ENCODE peak calls at places on chromosomes 11 and 22, in four cellular contexts. X is HFF-Myc, J is AG09319, N is astrocyte of the spinal cord. A is an unnamed sample.

GRCh38 chr11:72001834-72002591 is 3.3 kb downstream of the IL18BP start:
- DNase-seq in J (no peak), N (peak), X (no peak), A (no peak)

GRCh38 chr11:21323617-21324016 is 654.2 kb downstream of the NELL1 start:
- DNase-seq in J (no peak), N (no peak), X (no peak), A (no peak)

GRCh38 chr22:42742940-42743339 is 22.3 kb upstream of the A4GALT start:
- DNase-seq in X (no peak), J (no peak), N (no peak), A (no peak)

GRCh38 chr22:28922540-28923244 is 39.3 kb downstream of the ZNRF3 start:
- DNase-seq in X (no peak), N (no peak), J (no peak), A (no peak)

GRCh38 chr22:31488988-31489617 is 539 bp downstream of the EIF4ENIF1 start:
- DNase-seq in N (peak), J (no peak), X (no peak), A (no peak)

GRCh38 chr11:67484847-67485311 is 2.1 kb downstream of the AIP start:
- DNase-seq in X (no peak), J (no peak), N (no peak), A (peak)

GRCh38 chr22:20552450-20552894 is 45.1 kb downstream of the MED15 start:
- DNase-seq in X (no peak), N (no peak), J (no peak), A (no peak)

GRCh38 chr11:129380413-129380812 is 4.8 kb downstream of the BARX2 start:
- DNase-seq in J (no peak), N (no peak), X (no peak), A (no peak)

GRCh38 chr11:126570489-126570888 is 215.0 kb downstream of the ST3GAL4 start:
- DNase-seq in X (no peak), J (no peak), N (no peak), A (no peak)

GRCh38 chr22:29269731-29270474 is 1.8 kb downstream of the EWSR1 start:
- DNase-seq in N (peak), X (no peak), J (no peak), A (no peak)

GRCh38 chr11:69638941-69639681 is 1.8 kb upstream of the CCND1 start:
- DNase-seq in J (peak), N (peak), X (peak), A (peak)
- TF ChIP-seq CTCF in J (no peak), N (no peak), X (no peak), A (no peak)

DNA sequence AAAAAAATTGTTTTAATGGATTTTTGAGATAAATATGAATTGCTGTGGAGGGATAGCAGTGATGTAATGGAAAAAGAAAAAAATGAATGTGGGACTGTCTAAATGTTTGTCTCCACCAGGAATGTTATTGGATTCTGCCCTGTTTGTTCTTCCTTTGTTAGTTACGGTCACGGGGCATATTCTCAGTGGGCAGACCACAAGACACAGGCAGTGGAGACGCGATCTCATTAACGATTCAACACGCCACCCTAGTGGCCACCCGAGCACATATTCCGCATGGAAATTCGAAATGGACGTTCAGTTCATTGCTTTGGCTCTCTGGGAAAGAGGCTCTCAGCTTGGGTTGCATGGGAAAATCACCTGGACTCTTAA is 151.8 kb upstream of the TTC12 start:
- DNase-seq in J (no peak), X (no peak), N (peak), A (no peak)
- TF ChIP-seq CTCF in J (no peak), X (no peak), N (peak), A (no peak)

DNA sequence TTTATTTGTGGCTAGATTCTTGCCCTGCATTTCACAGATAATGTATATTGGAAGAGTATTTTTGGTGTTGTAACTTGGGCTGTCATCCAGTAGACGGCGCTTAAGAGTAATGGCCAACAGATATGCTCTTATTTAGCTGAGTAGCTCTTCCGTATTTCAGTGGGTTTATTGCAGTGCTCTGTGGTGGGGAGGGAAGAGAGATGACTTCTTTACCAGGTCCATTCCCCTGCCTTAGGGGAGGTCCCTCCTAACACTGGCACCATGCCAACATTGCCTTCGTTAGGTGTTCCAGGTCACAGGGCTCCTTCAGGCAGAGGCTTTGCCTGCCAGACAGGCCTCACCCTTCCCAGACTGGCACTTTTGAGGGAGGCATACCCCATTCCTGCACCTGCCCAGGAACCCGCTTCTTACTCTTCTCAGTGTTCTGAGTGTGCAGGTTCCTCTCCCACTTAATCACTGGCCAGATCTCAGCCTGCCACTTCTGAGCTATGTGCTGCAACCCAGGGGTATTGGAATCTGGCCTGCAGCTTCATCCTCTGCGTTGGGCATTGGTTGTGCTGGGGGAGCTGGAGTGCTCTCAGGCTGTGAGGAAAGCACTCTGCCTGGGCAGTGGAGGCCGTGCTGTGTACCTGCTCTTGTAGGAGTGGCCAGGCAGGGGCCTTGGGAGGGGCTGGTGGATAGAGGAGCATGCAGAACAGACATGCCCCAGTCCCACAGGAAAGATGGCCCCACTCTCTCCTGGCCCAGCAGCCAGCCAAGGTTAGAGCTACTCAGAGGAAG is 29.4 kb upstream of the SLN start:
- DNase-seq in J (no peak), N (peak), X (peak), A (no peak)
- TF ChIP-seq CTCF in J (peak), N (peak), X (peak), A (peak)

GRCh38 chr11:60954421-60954820 is 2.4 kb upstream of the SLC15A3 start:
- DNase-seq in X (no peak), N (no peak), J (no peak), A (peak)
- TF ChIP-seq CTCF in X (no peak), N (no peak), J (no peak), A (no peak)

GRCh38 chr11:16774920-16775603 is 36.6 kb downstream of the C11orf58 start:
- DNase-seq in X (no peak), N (no peak), J (no peak), A (no peak)
- TF ChIP-seq CTCF in X (no peak), N (no peak), J (no peak), A (no peak)

DNA sequence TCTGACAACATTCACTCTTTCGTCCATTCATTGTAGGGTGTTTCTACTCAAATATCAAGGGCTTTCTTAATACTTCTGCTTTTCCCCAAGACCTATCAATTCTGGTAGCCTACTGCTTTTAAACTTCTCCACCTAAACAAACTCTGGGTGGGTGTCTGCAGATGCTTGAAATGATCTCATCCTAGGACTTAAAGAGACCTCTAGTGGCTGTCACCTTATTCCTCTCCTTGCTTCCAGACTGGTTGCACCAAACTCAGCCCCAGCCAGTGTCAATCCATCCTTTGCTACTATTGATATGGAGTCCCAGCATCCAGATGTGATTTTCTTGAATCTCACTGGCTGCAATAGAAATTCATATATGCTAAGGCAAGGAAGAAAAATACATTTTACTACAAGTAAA is 274.7 kb downstream of the NXPE2 start:
- DNase-seq in N (no peak), X (no peak), J (no peak), A (no peak)
- TF ChIP-seq CTCF in N (no peak), X (no peak), J (no peak), A (no peak)

DNA sequence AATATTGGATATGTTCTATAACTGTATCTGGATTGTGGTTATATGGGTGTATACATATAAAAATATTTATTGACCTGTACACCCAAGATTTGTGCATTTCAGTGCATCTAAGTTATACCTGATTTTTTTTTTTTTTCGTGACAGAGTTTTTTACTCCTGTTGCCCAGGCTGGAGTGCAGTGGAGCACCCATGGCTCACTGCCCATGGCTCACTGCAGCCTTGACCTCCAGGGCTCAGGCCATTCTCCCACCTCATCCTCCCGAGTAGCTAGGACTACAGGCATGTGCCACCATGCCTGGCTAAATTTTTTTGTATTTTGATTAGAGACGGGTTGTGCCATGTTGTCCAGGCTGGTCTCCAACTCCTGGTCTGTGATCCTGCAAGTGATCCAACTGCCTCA is 24.3 kb downstream of the ATG13 start:
- DNase-seq in X (no peak), J (no peak), N (no peak), A (no peak)
- TF ChIP-seq CTCF in X (no peak), J (no peak), N (no peak), A (no peak)

A was measured in CD14-positive monocyte.